ENCODE peak calls at places on chromosomes 4 and X, in eight cellular contexts. A is HCT116, E is esophagus squamous epithelium, W is MM.1S, L is cardiac muscle cell, D is OCI-LY7, C is fibroblast of lung, M is ovary. O is an unnamed sample.

GRCh38 chr4:73055241-73055897 is 14.1 kb downstream of the COX18 start:
- DNase-seq in A (no peak), E (no peak), W (peak; percentile 61), L (no peak), D (no peak), C (no peak), M (no peak), O (no peak)

GRCh38 chr4:122625156-122625555 is 4.3 kb upstream of the IL21 start:
- DNase-seq in A (no peak), E (no peak), W (no peak), L (no peak), D (no peak), C (peak; percentile 6), M (no peak), O (no peak)

GRCh38 chr4:94365304-94365703 is 22.7 kb upstream of the HPGDS start:
- DNase-seq in A (no peak), E (no peak), W (no peak), L (no peak), D (no peak), C (peak; percentile 15), M (no peak), O (no peak)

GRCh38 chr4:88104902-88105610 is 53.4 kb downstream of the ABCG2 start:
- DNase-seq in A (no peak), E (no peak), W (no peak), L (no peak), D (no peak), C (peak; percentile 80), M (no peak), O (no peak)

GRCh38 chr4:120769227-120769626 is 153.3 kb downstream of the PRDM5 start:
- DNase-seq in A (peak; percentile 16), E (no peak), W (no peak), L (no peak), D (no peak), C (peak; percentile 81), M (peak; percentile 39), O (no peak)

GRCh38 chrX:28205905-28206304 is 224.7 kb upstream of the DCAF8L1 start:
- DNase-seq in A (no peak), E (no peak), W (no peak), L (no peak), D (no peak), C (no peak), M (no peak), O (no peak)

GRCh38 chrX:103845165-103845653 is 13.2 kb upstream of the RAB9B start:
- DNase-seq in A (peak; percentile 38), E (no peak), W (peak; percentile 63), L (peak; percentile 71), D (peak; percentile 59), C (peak; percentile 85), M (peak; percentile 83), O (peak; percentile 71)

GRCh38 chr4:95105983-95106382 is 348.2 kb downstream of the BMPR1B start:
- DNase-seq in A (no peak), E (no peak), W (no peak), L (no peak), D (no peak), C (no peak), M (no peak), O (no peak)

GRCh38 chr4:38716271-38716670 is 52.3 kb downstream of the KLF3 start:
- DNase-seq in A (no peak), E (no peak), W (no peak), L (no peak), D (no peak), C (no peak), M (no peak), O (no peak)

GRCh38 chr4:88350786-88351185 is 27.9 kb upstream of the HERC6 start:
- DNase-seq in A (no peak), E (no peak), W (no peak), L (no peak), D (no peak), C (no peak), M (no peak), O (no peak)

GRCh38 chr4:88033309-88033708 is 25.9 kb downstream of the PKD2 start:
- DNase-seq in A (peak; percentile 34), E (no peak), W (peak; percentile 71), L (peak; percentile 72), D (peak; percentile 65), C (peak; percentile 51), M (no peak), O (no peak)

GRCh38 chrX:39725928-39726619 is 371.7 kb downstream of the BCOR start:
- DNase-seq in A (no peak), E (no peak), W (no peak), L (no peak), D (no peak), C (peak; percentile 89), M (peak; percentile 46), O (peak; percentile 60)

GRCh38 chrX:41086627-41086932 is 1.3 kb downstream of the USP9X start:
- DNase-seq in A (no peak), E (no peak), W (peak; percentile 41), L (no peak), D (no peak), C (no peak), M (no peak), O (no peak)

GRCh38 chr4:81424336-81424735 is 47.4 kb downstream of the RASGEF1B start:
- DNase-seq in A (no peak), E (no peak), W (no peak), L (no peak), D (no peak), C (no peak), M (no peak), O (no peak)

GRCh38 chrX:154486052-154486395 is 391 bp downstream of the UBL4A start:
- DNase-seq in A (no peak), E (no peak), W (peak; percentile 18), L (peak; percentile 14), D (peak; percentile 47), C (no peak), M (peak; percentile 83), O (peak; percentile 49)

GRCh38 chrX:39693298-39693697 is 404.5 kb downstream of the BCOR start:
- DNase-seq in A (no peak), E (no peak), W (no peak), L (peak; percentile 45), D (no peak), C (peak; percentile 47), M (no peak), O (no peak)

GRCh38 chr4:80138556-80139538 is 58.5 kb upstream of the PRDM8 start:
- DNase-seq in A (no peak), E (no peak), W (peak; percentile 75), L (no peak), D (no peak), C (peak; percentile 74), M (no peak), O (no peak)

GRCh38 chr4:151100517-151100916 is 1.1 kb downstream of the RPS3A start:
- DNase-seq in A (no peak), E (no peak), W (no peak), L (no peak), D (peak; percentile 30), C (no peak), M (no peak), O (no peak)

GRCh38 chrX:72125331-72126047 is 6.2 kb downstream of the RTL5 start:
- DNase-seq in A (no peak), E (no peak), W (no peak), L (no peak), D (no peak), C (no peak), M (no peak), O (no peak)

DNA sequence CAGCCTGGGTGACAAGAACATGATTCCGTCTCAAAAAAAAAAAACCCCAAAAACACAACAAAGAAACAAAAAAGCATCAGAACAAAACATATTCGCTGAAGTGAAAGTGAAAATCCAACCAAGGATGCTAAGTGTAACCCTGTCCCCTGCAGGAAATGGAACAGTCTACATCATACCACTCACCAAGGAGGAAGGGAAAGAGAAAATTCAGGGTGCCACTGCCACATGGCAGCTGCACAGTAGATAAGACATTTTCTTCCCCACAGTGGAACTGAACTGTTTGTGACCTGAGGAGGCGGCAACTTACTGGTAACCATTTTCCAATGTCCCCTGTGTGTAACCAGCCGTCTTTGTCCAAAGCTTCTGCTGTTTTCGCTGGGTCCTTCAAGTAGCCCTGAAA is 28.2 kb upstream of the CENPU start:
- DNase-seq in A (no peak), E (no peak), W (peak; percentile 72), L (no peak), D (peak; percentile 12), C (no peak), M (no peak), O (no peak)
- TF ChIP-seq CTCF in A (no peak), E (no peak), W (peak; percentile 9), L (no peak), D (no peak), C (no peak), M (no peak), O (no peak)

DNA sequence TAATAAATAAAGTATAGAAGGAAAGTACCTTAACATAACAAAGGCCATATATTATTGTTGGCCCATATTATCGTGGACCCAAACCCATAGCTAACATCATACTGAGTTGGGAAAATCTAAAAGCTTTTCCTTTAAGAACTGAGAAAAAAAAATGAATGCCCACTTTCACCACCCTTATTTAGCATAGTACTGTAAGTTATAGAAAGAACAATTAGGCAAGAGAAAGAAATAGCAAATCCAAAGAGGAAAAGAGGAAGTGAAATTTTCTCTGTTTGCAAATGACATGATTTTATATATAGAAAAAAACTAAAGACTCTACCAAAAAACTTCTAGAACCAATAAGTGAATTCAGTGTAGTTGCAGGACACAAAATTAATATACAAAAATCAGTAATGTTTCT is 1854.6 kb downstream of the PCDH7 start:
- DNase-seq in A (no peak), E (no peak), W (peak; percentile 29), L (no peak), D (peak; percentile 52), C (no peak), M (no peak), O (no peak)
- H3K36me3 ChIP-seq in A (no peaks in the 10 kb centered on the region), E (no peaks in the 10 kb centered on the region), W (no peaks in the 10 kb centered on the region), L (no peaks in the 10 kb centered on the region), D (peaks cover 12% of the 10 kb centered on the region), C (no peaks in the 10 kb centered on the region), M (no peaks in the 10 kb centered on the region), O (no peaks in the 10 kb centered on the region)

DNA sequence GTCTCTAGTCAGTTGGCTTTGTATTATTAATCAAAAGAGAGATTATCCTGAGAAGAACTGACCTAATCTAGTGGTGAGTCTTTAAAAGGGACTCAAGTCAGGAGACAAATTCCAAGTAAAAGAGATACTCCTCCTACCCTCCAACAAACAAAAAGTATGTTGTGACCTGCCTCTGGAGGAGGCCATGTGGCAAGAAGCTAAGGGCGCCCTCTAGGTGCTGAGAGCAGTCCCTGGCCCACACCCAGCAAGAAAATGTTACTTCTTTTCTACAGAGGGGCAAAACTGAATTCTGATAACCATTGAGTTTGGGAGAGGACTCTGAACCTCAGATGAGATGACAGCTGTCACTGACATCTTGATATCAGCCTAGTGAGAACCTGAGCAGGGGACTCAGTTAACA is 953.6 kb upstream of the AGA start:
- DNase-seq in A (no peak), E (no peak), W (peak; percentile 11), L (no peak), D (no peak), C (no peak), M (no peak), O (no peak)
- TF ChIP-seq CTCF in A (no peak), E (no peak), W (peak; percentile 39), L (no peak), D (peak; percentile 31), C (no peak), M (no peak), O (no peak)

DNA sequence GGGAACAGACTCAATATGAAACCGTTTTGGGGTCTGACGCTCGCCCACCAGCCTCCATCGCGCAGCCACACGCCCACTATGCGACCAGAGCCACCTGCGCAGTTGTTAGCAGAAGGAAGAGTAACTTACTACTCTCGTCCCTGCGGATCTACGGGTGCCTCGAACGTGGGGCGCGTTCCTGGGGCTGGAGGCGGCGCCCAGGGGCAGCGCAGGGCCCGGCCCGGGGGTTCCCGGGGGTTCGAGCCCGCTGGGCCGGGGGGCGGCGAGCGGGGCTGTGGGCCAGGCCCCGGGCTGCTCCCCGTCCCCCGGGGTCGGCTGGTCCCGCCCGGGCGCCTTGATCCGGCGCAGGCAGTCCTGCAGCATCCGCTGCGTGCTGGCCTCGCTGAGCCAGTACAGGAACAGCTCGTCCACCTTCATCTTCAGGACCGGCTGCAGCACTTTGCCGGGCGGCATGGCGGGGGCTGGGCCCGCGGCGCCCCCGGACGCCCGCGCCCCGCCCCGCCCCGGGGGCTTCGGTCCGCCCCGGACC is 404 bp downstream of the PPP2R3B start:
- DNase-seq in A (no peak), E (no peak), W (no peak), L (no peak), D (peak; percentile 57), C (no peak), M (no peak), O (no peak)
- H3K36me3 ChIP-seq in A (no peaks in the 10 kb centered on the region), E (no peaks in the 10 kb centered on the region), W (no peaks in the 10 kb centered on the region), L (no peaks in the 10 kb centered on the region), D (peaks cover 13% of the 10 kb centered on the region), C (no peaks in the 10 kb centered on the region), M (no peaks in the 10 kb centered on the region), O (no peaks in the 10 kb centered on the region)